ENCODE peak calls at places on chromosomes 2 and 18, in five cellular contexts. F, G, Q, O and I are unnamed samples.

GRCh38 chr2:118197011-118197695 is 108.9 kb downstream of the INSIG2 start:
- DNase-seq in G (no peak), O (no peak), F (no peak), Q (peak), I (no peak)

GRCh38 chr2:120625865-120626560 is 109.7 kb upstream of the GLI2 start:
- DNase-seq in O (peak), Q (no peak), F (no peak), G (peak), I (peak)

GRCh38 chr2:189252991-189253680 is 73.6 kb upstream of the COL5A2 start:
- DNase-seq in O (no peak), Q (peak), G (no peak), F (no peak), I (peak)

GRCh38 chr2:170368370-170368769 is 190.4 kb downstream of the MYO3B start:
- DNase-seq in Q (no peak), O (no peak), F (no peak), G (no peak), I (no peak)

GRCh38 chr2:161722547-161723503 is 98.6 kb downstream of the SLC4A10 start:
- DNase-seq in Q (no peak), G (no peak), O (no peak), F (no peak), I (no peak)

GRCh38 chr2:162929571-162929970 is 91.0 kb upstream of the KCNH7 start:
- DNase-seq in Q (peak), O (no peak), G (no peak), F (no peak), I (no peak)

GRCh38 chr2:230591850-230592249 is 120.8 kb upstream of the CAB39 start:
- DNase-seq in F (no peak), G (no peak), Q (no peak), O (no peak), I (no peak)

GRCh38 chr2:120883607-120884405 is 148.1 kb downstream of the GLI2 start:
- DNase-seq in G (no peak), Q (no peak), O (no peak), F (no peak), I (no peak)

GRCh38 chr2:223941579-223942277 is 3.4 kb downstream of the WDFY1 start:
- DNase-seq in F (no peak), O (no peak), G (no peak), Q (peak), I (peak)

GRCh38 chr2:221289389-221289788 is 282.7 kb downstream of the EPHA4 start:
- DNase-seq in G (no peak), Q (no peak), O (no peak), F (no peak), I (no peak)

GRCh38 chr2:132776271-132776670 is 106.3 kb upstream of the LYPD1 start:
- DNase-seq in G (no peak), O (no peak), Q (peak), F (no peak), I (no peak)

GRCh38 chr2:173647681-173648350 is 293.1 kb downstream of the CDCA7 start:
- DNase-seq in O (no peak), Q (no peak), G (no peak), F (no peak), I (no peak)

GRCh38 chr18:76476665-76477561 is 18.1 kb downstream of the ZNF516 start:
- DNase-seq in Q (peak), O (peak), F (no peak), G (no peak), I (no peak)

GRCh38 chr2:44925561-44926087 is 15.9 kb upstream of the SIX3 start:
- DNase-seq in F (no peak), O (no peak), G (no peak), Q (no peak), I (no peak)

GRCh38 chr18:56869189-56869777 is 218.1 kb downstream of the WDR7 start:
- DNase-seq in O (no peak), Q (peak), F (no peak), G (peak), I (no peak)

GRCh38 chr18:36501100-36501499 is 203.6 kb downstream of the FHOD3 start:
- DNase-seq in O (no peak), G (no peak), Q (no peak), F (no peak), I (no peak)

GRCh38 chr2:72992734-72993102 is 75.4 kb downstream of the EMX1 start:
- DNase-seq in O (no peak), F (no peak), Q (no peak), G (no peak), I (no peak)

GRCh38 chr2:168119519-168120141 is 127.8 kb downstream of the STK39 start:
- DNase-seq in G (peak), F (no peak), Q (peak), O (no peak), I (no peak)

GRCh38 chr18:69785466-69785865 is 162.2 kb downstream of the CD226 start:
- DNase-seq in Q (no peak), O (no peak), F (no peak), G (no peak), I (no peak)

GRCh38 chr2:209470-209869 is 54.4 kb downstream of the SH3YL1 start:
- DNase-seq in O (no peak), F (no peak), Q (no peak), G (no peak), I (no peak)

GRCh38 chr2:157190151-157190550 is 67.4 kb upstream of the GALNT5 start:
- DNase-seq in Q (peak), F (no peak), O (no peak), G (no peak), I (no peak)